ENCODE peak calls at places on chromosomes 3 and 15, in eight cellular contexts. R is A549, U is fibroblast of pulmonary artery, E is NCI-H1092 treated with DMSO at 0.1 percent for 48 hours, K is T-helper 1 cell, C is GM12878, Q is GM12865, G is hippocampal formation. T is an unnamed sample.

GRCh38 chr3:14371573-14372474 is 30.6 kb upstream of the SLC6A6 start:
- DNase-seq in Q (peak; percentile 61), C (no peak), K (no peak), U (peak; percentile 39), R (peak; percentile 79), G (no peak), E (peak; percentile 83), T (peak; percentile 43)

GRCh38 chr3:45026038-45026437 is at the start of gene CLEC3B:
- DNase-seq in R (no peak), U (peak; percentile 87), K (no peak), E (no peak), G (no peak), C (no peak), Q (no peak), T (peak; percentile 82)

GRCh38 chr15:78210349-78210717 is 24.0 kb downstream of the ACSBG1 start:
- DNase-seq in G (no peak), E (no peak), Q (peak; percentile 64), U (no peak), C (no peak), K (no peak), R (no peak), T (no peak)

GRCh38 chr3:108001457-108001856 is 89.4 kb downstream of the CD47 start:
- DNase-seq in E (no peak), Q (no peak), R (no peak), C (no peak), U (no peak), K (no peak), G (no peak), T (peak; percentile 39)

GRCh38 chr15:52730163-52730562 is 51.0 kb upstream of the ATOSA start:
- DNase-seq in Q (peak; percentile 73), R (no peak), G (no peak), C (peak; percentile 28), U (peak; percentile 60), E (no peak), K (peak; percentile 78), T (peak; percentile 54)

GRCh38 chr3:128383316-128384235 is 83.1 kb downstream of the DNAJB8 start:
- DNase-seq in E (peak; percentile 33), K (no peak), Q (no peak), R (peak; percentile 38), C (no peak), U (peak; percentile 55), G (no peak), T (peak; percentile 46)

GRCh38 chr15:39804026-39804425 is 21.4 kb upstream of the FSIP1 start:
- DNase-seq in G (no peak), K (no peak), Q (peak; percentile 35), C (no peak), E (no peak), R (no peak), U (peak; percentile 74), T (peak; percentile 81)

GRCh38 chr3:69048990-69049389 is 3.1 kb downstream of the TMF1 start:
- DNase-seq in R (no peak), Q (no peak), U (no peak), G (no peak), E (no peak), K (no peak), C (no peak), T (no peak)

GRCh38 chr15:79474252-79474651 is 42.1 kb downstream of the MINAR1 start:
- DNase-seq in C (no peak), R (no peak), Q (no peak), U (peak; percentile 11), G (no peak), K (no peak), E (no peak), T (peak; percentile 73)

GRCh38 chr3:66297917-66298316 is 77.1 kb downstream of the SLC25A26 start:
- DNase-seq in G (no peak), C (no peak), R (no peak), K (peak; percentile 12), Q (no peak), E (no peak), U (peak; percentile 49), T (peak; percentile 86)

GRCh38 chr3:96657710-96658109 is 156.7 kb upstream of the EPHA6 start:
- DNase-seq in R (no peak), Q (no peak), U (no peak), K (no peak), G (no peak), C (no peak), E (no peak), T (no peak)

GRCh38 chr15:73051402-73051810 is 857 bp upstream of the NEO1 start:
- DNase-seq in U (no peak), E (no peak), R (peak; percentile 38), K (no peak), Q (no peak), C (no peak), G (no peak), T (no peak)

GRCh38 chr3:124811441-124811840 is 75.7 kb downstream of the ITGB5 start:
- DNase-seq in G (no peak), R (no peak), C (no peak), Q (no peak), U (peak; percentile 81), K (no peak), E (no peak), T (peak; percentile 86)

GRCh38 chr15:69834756-69835155 is 263.0 kb downstream of the TLE3 start:
- DNase-seq in Q (no peak), G (no peak), R (no peak), C (no peak), U (no peak), K (no peak), E (no peak), T (no peak)

GRCh38 chr3:45689787-45690145 is 570 bp downstream of the SACM1L start:
- DNase-seq in E (no peak), R (no peak), G (no peak), C (no peak), U (no peak), Q (no peak), K (no peak), T (no peak)

GRCh38 chr3:14007006-14007405 is 117.7 kb downstream of the CHCHD4 start:
- DNase-seq in R (no peak), G (no peak), K (no peak), C (no peak), U (no peak), E (no peak), Q (no peak), T (no peak)

GRCh38 chr15:72203507-72203837 is 5.9 kb upstream of the GRAMD2A start:
- DNase-seq in C (no peak), G (peak; percentile 88), Q (no peak), U (peak; percentile 88), E (peak; percentile 79), K (no peak), R (no peak), T (peak; percentile 81)

GRCh38 chr3:191123231-191123630 is 75.8 kb upstream of the OSTN start:
- DNase-seq in K (no peak), E (no peak), C (no peak), R (no peak), G (no peak), U (no peak), Q (no peak), T (no peak)

GRCh38 chr3:4823986-4824947 is 155.0 kb upstream of the BHLHE40 start:
- DNase-seq in R (peak; percentile 48), G (no peak), U (no peak), C (no peak), E (no peak), Q (no peak), K (no peak), T (no peak)

GRCh38 chr3:184351511-184352148 is 9.8 kb downstream of the CLCN2 start:
- DNase-seq in K (no peak), E (no peak), U (no peak), G (no peak), Q (no peak), C (no peak), R (no peak), T (no peak)

GRCh38 chr15:67146875-67147381 is 81.5 kb downstream of the SMAD3 start:
- DNase-seq in Q (no peak), R (peak; percentile 89), U (peak; percentile 97), E (no peak), G (no peak), K (peak; percentile 29), C (no peak), T (peak; percentile 93)

GRCh38 chr15:25170113-25170731 is 215.4 kb downstream of the SNRPN start:
- DNase-seq in U (no peak), K (no peak), E (no peak), R (no peak), Q (no peak), C (no peak), G (no peak), T (no peak)

GRCh38 chr3:185351371-185351770 is 11.6 kb upstream of the MAP3K13 start:
- DNase-seq in Q (no peak), U (no peak), E (no peak), K (no peak), G (no peak), R (no peak), C (no peak), T (peak; percentile 79)

GRCh38 chr3:173109143-173109542 is 31.9 kb downstream of the SPATA16 start:
- DNase-seq in K (no peak), R (no peak), E (no peak), G (no peak), Q (no peak), U (no peak), C (no peak), T (no peak)

GRCh38 chr3:27472166-27472565 is 12.0 kb downstream of the SLC4A7 start:
- DNase-seq in Q (no peak), K (no peak), E (no peak), U (no peak), C (no peak), R (no peak), G (no peak), T (peak; percentile 76)

GRCh38 chr3:129121016-129121791 is 400 bp downstream of the RAB43 start:
- DNase-seq in G (peak; percentile 66), Q (no peak), R (no peak), C (no peak), K (peak; percentile 65), U (peak; percentile 42), E (no peak), T (peak; percentile 19)

GRCh38 chr3:96813820-96814580 is 394 bp upstream of the EPHA6 start:
- DNase-seq in U (peak; percentile 44), R (peak; percentile 31), C (no peak), Q (peak; percentile 33), K (peak; percentile 6), E (no peak), G (no peak), T (peak; percentile 48)

GRCh38 chr15:66089049-66089448 is 164.5 kb downstream of the MEGF11 start:
- DNase-seq in R (no peak), C (no peak), Q (no peak), U (no peak), E (no peak), G (no peak), K (no peak), T (no peak)

GRCh38 chr3:170355738-170356595 is 1.5 kb upstream of the SKIL start:
- DNase-seq in G (peak; percentile 57), E (peak; percentile 55), U (peak; percentile 69), C (peak; percentile 66), K (peak; percentile 19), R (no peak), Q (peak; percentile 92), T (peak; percentile 25)

GRCh38 chr3:171375704-171376103 is 84.5 kb downstream of the TNIK start:
- DNase-seq in K (no peak), Q (no peak), C (no peak), E (no peak), G (no peak), U (no peak), R (no peak), T (no peak)

T was measured in fibroblast of mammary gland.